ENCODE peak calls at places on chromosomes 6 and 20, in ten cellular contexts. Z is stromal cell of bone marrow; G is HuH-7; S is kidney glomerular epithelial cell; X is activated CD8-positive, alpha-beta memory T cell treated with anti-CD3 and anti-CD28 coated beads for 24 hours; C is pons; F is psoas muscle; N is stimulated activated CD4-positive, alpha-beta T cell treated with anti-CD3 and anti-CD28 coated beads, Interleukin-1b, Interleukin-23, amount 100 ng/mL, for 4 hours; O is activated gamma-delta T cell; R is Caki2. V is an unnamed sample.

GRCh38 chr6:157944983-157945931 is 36.4 kb upstream of the SYNJ2 start:
- DNase-seq in Z (no peak), G (no peak), S (no peak), X (no peak), C (no peak), F (no peak), N (peak), O (no peak), R (no peak), V (no peak)

GRCh38 chr6:51479296-51479695 is 608.1 kb downstream of the PKHD1 start:
- DNase-seq in Z (no peak), G (no peak), S (no peak), X (no peak), C (no peak), F (no peak), N (no peak), O (no peak), R (no peak), V (no peak)

GRCh38 chr6:142700676-142701185 is 244.2 kb downstream of the HIVEP2 start:
- DNase-seq in Z (no peak), G (no peak), S (no peak), X (no peak), C (no peak), F (no peak), N (no peak), O (no peak), R (no peak), V (no peak)

GRCh38 chr20:7758436-7758835 is 181.8 kb downstream of the HAO1 start:
- DNase-seq in Z (no peak), G (no peak), S (no peak), X (no peak), C (no peak), F (no peak), N (no peak), O (no peak), R (no peak), V (no peak)

GRCh38 chr6:101344885-101345284 is 48.6 kb upstream of the GRIK2 start:
- DNase-seq in Z (no peak), G (no peak), S (no peak), X (no peak), C (no peak), F (no peak), N (no peak), O (no peak), R (no peak), V (peak)

GRCh38 chr6:26129656-26130055 is 42.4 kb downstream of the HFE start:
- DNase-seq in Z (no peak), G (no peak), S (no peak), X (no peak), C (no peak), F (no peak), N (no peak), O (no peak), R (no peak), V (no peak)

GRCh38 chr6:38095054-38095453 is 275.5 kb downstream of the ZFAND3 start:
- DNase-seq in Z (no peak), G (no peak), S (no peak), X (no peak), C (no peak), F (no peak), N (no peak), O (no peak), R (no peak), V (peak)

GRCh38 chr6:26454641-26455040 is 3.1 kb upstream of the BTN2A1 start:
- DNase-seq in Z (peak), G (no peak), S (no peak), X (no peak), C (no peak), F (no peak), N (no peak), O (no peak), R (no peak), V (no peak)

GRCh38 chr6:170042596-170043118 is 248.2 kb downstream of the DLL1 start:
- DNase-seq in Z (no peak), G (no peak), S (no peak), X (no peak), C (no peak), F (peak), N (no peak), O (no peak), R (no peak), V (no peak)

GRCh38 chr6:30231067-30231466 is 17.9 kb upstream of the TRIM26 start:
- DNase-seq in Z (peak), G (no peak), S (no peak), X (no peak), C (no peak), F (no peak), N (no peak), O (no peak), R (no peak), V (no peak)

V was measured in PC-3.